ENCODE peak calls at places on chromosomes 6 and 20, in nine cellular contexts. W is neural crest cell; L is dermis blood vessel endothelial cell; H is NCI-H748 treated with DMSO at 0.1 percent for 48 hours; J is NCI-H1092 treated with DMSO at 0.1 percent for 48 hours; R is mucosa of descending colon; E is activated CD4-positive, alpha-beta T cell treated with anti-CD3 and anti-CD28 coated beads, Interleukin-2, amount 50 U/mL, for 48 hours; G is ELR; N is fibroblast of pulmonary artery. K is an unnamed sample.

GRCh38 chr6:141451176-141451507 is 681.6 kb upstream of the GJE1 start:
- DNase-seq in N (no peak), L (no peak), G (no peak), E (no peak), W (no peak), H (no peak), R (no peak), J (no peak), K (no peak)

GRCh38 chr6:34809914-34810882 is 18.3 kb downstream of the BLTP3A start:
- DNase-seq in H (no peak), L (peak), G (peak), W (no peak), J (no peak), N (no peak), R (no peak), E (no peak), K (peak)

GRCh38 chr6:30769088-30769852 is 24.9 kb upstream of the IER3 start:
- DNase-seq in G (peak), R (no peak), W (no peak), J (no peak), E (peak), L (peak), N (peak), H (no peak), K (peak)

GRCh38 chr6:82955841-82956240 is 109.8 kb downstream of the UBE3D start:
- DNase-seq in G (peak), J (no peak), R (no peak), W (no peak), E (no peak), L (no peak), N (peak), H (no peak), K (peak)

GRCh38 chr6:167683028-167683862 is 143.5 kb upstream of the AFDN start:
- DNase-seq in E (no peak), J (no peak), W (peak), G (no peak), N (peak), L (peak), H (no peak), R (peak), K (peak)

GRCh38 chr20:31652917-31653385 is 15.2 kb downstream of the COX4I2 start:
- DNase-seq in N (peak), G (peak), R (no peak), L (peak), J (peak), W (no peak), H (no peak), E (no peak), K (peak)

GRCh38 chr20:22795897-22796296 is 211.5 kb upstream of the FOXA2 start:
- DNase-seq in R (peak), J (no peak), H (no peak), L (peak), N (peak), G (peak), W (no peak), E (no peak), K (peak)

GRCh38 chr6:166959906-166960608 is 3.7 kb upstream of the RNASET2 start:
- DNase-seq in L (peak), G (no peak), J (no peak), E (no peak), W (no peak), R (no peak), H (no peak), N (no peak), K (no peak)

GRCh38 chr20:25308671-25309394 is 60.9 kb downstream of the PYGB start:
- DNase-seq in G (peak), W (no peak), E (peak), J (no peak), H (no peak), L (peak), R (no peak), N (peak), K (peak)

GRCh38 chr20:40090236-40090635 is 598.8 kb downstream of the MAFB start:
- DNase-seq in G (peak), H (no peak), E (no peak), L (no peak), J (no peak), N (no peak), R (no peak), W (no peak), K (no peak)

GRCh38 chr6:28497893-28498292 is 17.7 kb downstream of the GPX6 start:
- DNase-seq in W (no peak), L (no peak), H (no peak), G (no peak), J (no peak), R (no peak), E (no peak), N (no peak), K (no peak)

GRCh38 chr6:138560130-138560850 is 61.0 kb upstream of the NHSL1 start:
- DNase-seq in N (no peak), G (no peak), J (no peak), W (no peak), R (peak), L (no peak), H (no peak), E (no peak), K (no peak)

GRCh38 chr6:44508646-44509045 is 121.1 kb downstream of the CDC5L start:
- DNase-seq in G (peak), R (no peak), L (no peak), H (no peak), J (no peak), N (no peak), E (no peak), W (no peak), K (peak)

GRCh38 chr20:12156252-12156651 is 238.6 kb downstream of the BTBD3 start:
- DNase-seq in L (no peak), J (no peak), N (no peak), H (no peak), W (no peak), R (no peak), G (no peak), E (no peak), K (no peak)

GRCh38 chr6:84738996-84739865 is 25.2 kb downstream of the TBX18 start:
- DNase-seq in E (no peak), J (no peak), N (peak), L (no peak), W (no peak), R (no peak), G (peak), H (no peak), K (peak)

GRCh38 chr20:52448513-52448912 is 256.9 kb upstream of the ZFP64 start:
- DNase-seq in L (no peak), G (no peak), W (no peak), N (no peak), H (no peak), R (no peak), J (no peak), E (no peak), K (no peak)

GRCh38 chr20:38890497-38890818 is 35.8 kb upstream of the FAM83D start:
- DNase-seq in H (no peak), N (no peak), G (peak), L (no peak), E (peak), W (no peak), J (no peak), R (no peak), K (peak)